ENCODE peak calls at places on chromosome 20, in nine cellular contexts. One of them, this sample, is unnamed.

GRCh38 chr20:62252342-62252966 is 14.1 kb downstream of the OSBPL2 start:
- DNase-seq in breast epithelium: no peak
- DNase-seq in pancreas: no peak
- DNase-seq in HepG2: no peak
- DNase-seq in tibial nerve: no peak
- DNase-seq in mammary epithelial cell: peak; percentile 64
- DNase-seq in adipocyte: no peak
- DNase-seq in A673: no peak
- DNase-seq in left lung: peak; percentile 31
- DNase-seq in this sample: no peak

GRCh38 chr20:48795732-48796131 is 32.1 kb downstream of the PREX1 start:
- DNase-seq in breast epithelium: no peak
- DNase-seq in pancreas: peak; percentile 22
- DNase-seq in HepG2: no peak
- DNase-seq in tibial nerve: no peak
- DNase-seq in mammary epithelial cell: no peak
- DNase-seq in adipocyte: no peak
- DNase-seq in A673: no peak
- DNase-seq in left lung: no peak
- DNase-seq in this sample: no peak

GRCh38 chr20:15446373-15446772 is 1109.0 kb upstream of the FLRT3 start:
- DNase-seq in breast epithelium: peak; percentile 51
- DNase-seq in pancreas: peak; percentile 61
- DNase-seq in HepG2: no peak
- DNase-seq in tibial nerve: no peak
- DNase-seq in mammary epithelial cell: peak; percentile 84
- DNase-seq in adipocyte: peak; percentile 53
- DNase-seq in A673: no peak
- DNase-seq in left lung: no peak
- DNase-seq in this sample: no peak

GRCh38 chr20:51542894-51543788 is 622 bp upstream of the NFATC2 start:
- DNase-seq in breast epithelium: no peak
- DNase-seq in pancreas: peak; percentile 60
- DNase-seq in HepG2: no peak
- DNase-seq in tibial nerve: no peak
- DNase-seq in mammary epithelial cell: no peak
- DNase-seq in adipocyte: no peak
- DNase-seq in A673: no peak
- DNase-seq in left lung: no peak
- DNase-seq in this sample: peak; percentile 25

GRCh38 chr20:401682-402495 is 6.2 kb upstream of the RBCK1 start:
- DNase-seq in breast epithelium: no peak
- DNase-seq in pancreas: no peak
- DNase-seq in HepG2: peak; percentile 100
- DNase-seq in tibial nerve: no peak
- DNase-seq in mammary epithelial cell: peak; percentile 100
- DNase-seq in adipocyte: peak; percentile 47
- DNase-seq in A673: no peak
- DNase-seq in left lung: no peak
- DNase-seq in this sample: peak; percentile 94

GRCh38 chr20:34427331-34427730 is 64.3 kb downstream of the ITCH start:
- DNase-seq in breast epithelium: no peak
- DNase-seq in pancreas: no peak
- DNase-seq in HepG2: no peak
- DNase-seq in tibial nerve: no peak
- DNase-seq in mammary epithelial cell: no peak
- DNase-seq in adipocyte: no peak
- DNase-seq in A673: no peak
- DNase-seq in left lung: no peak
- DNase-seq in this sample: no peak

GRCh38 chr20:56222945-56223344 is 25.6 kb upstream of the MC3R start:
- DNase-seq in breast epithelium: peak; percentile 37
- DNase-seq in pancreas: no peak
- DNase-seq in HepG2: no peak
- DNase-seq in tibial nerve: no peak
- DNase-seq in mammary epithelial cell: peak; percentile 52
- DNase-seq in adipocyte: no peak
- DNase-seq in A673: no peak
- DNase-seq in left lung: no peak
- DNase-seq in this sample: no peak

GRCh38 chr20:56859039-56859750 is 230.1 kb downstream of the TFAP2C start:
- DNase-seq in breast epithelium: peak; percentile 22
- DNase-seq in pancreas: no peak
- DNase-seq in HepG2: no peak
- DNase-seq in tibial nerve: no peak
- DNase-seq in mammary epithelial cell: no peak
- DNase-seq in adipocyte: no peak
- DNase-seq in A673: no peak
- DNase-seq in left lung: no peak
- DNase-seq in this sample: no peak

GRCh38 chr20:35398660-35399144 is 13.1 kb downstream of the UQCC1 start:
- DNase-seq in breast epithelium: no peak
- DNase-seq in pancreas: no peak
- DNase-seq in HepG2: peak; percentile 30
- DNase-seq in tibial nerve: no peak
- DNase-seq in mammary epithelial cell: no peak
- DNase-seq in adipocyte: peak; percentile 76
- DNase-seq in A673: peak; percentile 11
- DNase-seq in left lung: no peak
- DNase-seq in this sample: no peak

GRCh38 chr20:42219005-42219404 is 600.8 kb upstream of the CHD6 start:
- DNase-seq in breast epithelium: no peak
- DNase-seq in pancreas: no peak
- DNase-seq in HepG2: no peak
- DNase-seq in tibial nerve: no peak
- DNase-seq in mammary epithelial cell: no peak
- DNase-seq in adipocyte: no peak
- DNase-seq in A673: no peak
- DNase-seq in left lung: no peak
- DNase-seq in this sample: no peak

DNA sequence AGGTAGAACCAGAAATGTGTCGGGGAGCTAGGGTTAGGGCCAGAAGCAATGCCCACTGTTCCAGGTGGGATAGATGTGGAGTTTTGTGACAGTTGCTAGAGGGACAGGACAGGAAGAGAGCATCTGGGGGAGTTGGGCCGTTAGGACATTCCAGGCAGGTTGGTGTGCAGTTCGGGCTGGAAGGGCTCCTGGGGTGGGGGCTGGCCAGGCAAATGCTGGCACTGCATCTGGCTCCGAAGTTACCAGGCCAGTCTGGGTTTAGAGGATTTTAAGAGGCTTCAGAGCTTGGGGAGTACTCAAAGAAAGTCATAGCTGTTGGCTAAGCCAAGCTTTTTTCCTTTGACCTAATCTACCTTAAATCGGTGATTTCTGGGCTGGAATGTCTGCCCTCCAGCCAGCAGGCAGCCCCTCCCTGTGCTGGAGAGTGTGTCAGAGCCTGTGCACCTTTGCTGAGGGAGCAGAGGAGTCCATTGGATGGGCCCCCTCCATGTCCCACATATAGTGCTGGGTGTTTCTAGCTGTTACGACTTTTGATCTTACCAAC is 20.8 kb downstream of the PLCG1 start:
- DNase-seq in breast epithelium: no peak
- DNase-seq in pancreas: no peak
- DNase-seq in HepG2: no peak
- DNase-seq in tibial nerve: no peak
- DNase-seq in mammary epithelial cell: no peak
- DNase-seq in adipocyte: no peak
- DNase-seq in A673: no peak
- DNase-seq in left lung: no peak
- DNase-seq in this sample: no peak
- H3K4me1 ChIP-seq in breast epithelium: no peaks in the 10 kb centered on the region
- H3K4me1 ChIP-seq in pancreas: no peaks in the 10 kb centered on the region
- H3K4me1 ChIP-seq in HepG2: peaks cover 26% of the 10 kb centered on the region
- H3K4me1 ChIP-seq in tibial nerve: peaks cover 71% of the 10 kb centered on the region
- H3K4me1 ChIP-seq in mammary epithelial cell: peaks cover 31% of the 10 kb centered on the region
- H3K4me1 ChIP-seq in adipocyte: no peaks in the 10 kb centered on the region
- H3K4me1 ChIP-seq in A673: no peaks in the 10 kb centered on the region
- H3K4me1 ChIP-seq in left lung: peaks cover 11% of the 10 kb centered on the region
- H3K4me1 ChIP-seq in this sample: peaks cover 22% of the 10 kb centered on the region

DNA sequence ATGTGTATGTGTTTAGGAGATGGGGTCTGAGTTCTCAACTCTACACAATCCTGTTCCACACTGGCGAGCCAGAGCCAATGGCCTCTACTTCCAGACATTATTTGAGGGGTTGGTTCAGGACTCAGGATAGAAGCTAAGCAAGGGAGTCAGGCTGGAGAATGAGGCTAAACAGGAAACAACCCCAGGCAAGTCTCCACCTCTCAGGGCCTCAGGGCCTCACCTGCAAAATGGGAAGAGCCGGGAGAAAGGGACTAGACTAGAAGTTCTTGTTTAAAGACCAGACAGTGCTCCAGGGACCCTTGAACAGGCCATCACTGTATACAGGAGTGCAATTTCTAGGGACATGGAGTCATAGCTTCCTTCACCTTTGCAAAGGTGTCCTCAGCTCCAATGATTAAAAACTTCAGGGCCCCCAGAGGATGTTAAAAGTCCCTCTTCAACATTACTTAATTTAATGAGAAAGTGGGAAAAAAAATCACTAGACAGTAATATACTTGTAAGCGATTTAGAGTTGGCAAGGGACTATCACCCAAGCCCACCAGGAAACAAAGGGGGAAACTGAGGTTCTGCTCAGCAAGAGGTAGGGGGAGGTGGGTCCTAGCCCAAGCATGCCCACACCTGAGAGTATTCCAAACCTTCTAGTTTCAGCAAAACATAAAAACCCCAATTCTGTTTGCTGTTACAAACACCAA is 41.7 kb downstream of the ZMYND8 start:
- DNase-seq in breast epithelium: no peak
- DNase-seq in pancreas: no peak
- DNase-seq in HepG2: no peak
- DNase-seq in tibial nerve: no peak
- DNase-seq in mammary epithelial cell: no peak
- DNase-seq in adipocyte: no peak
- DNase-seq in A673: no peak
- DNase-seq in left lung: no peak
- DNase-seq in this sample: no peak
- H3K4me1 ChIP-seq in breast epithelium: peaks cover 18% of the 10 kb centered on the region
- H3K4me1 ChIP-seq in pancreas: peaks cover 29% of the 10 kb centered on the region
- H3K4me1 ChIP-seq in HepG2: peaks cover 95% of the 10 kb centered on the region
- H3K4me1 ChIP-seq in tibial nerve: peaks cover 63% of the 10 kb centered on the region
- H3K4me1 ChIP-seq in mammary epithelial cell: peaks cover 50% of the 10 kb centered on the region
- H3K4me1 ChIP-seq in adipocyte: peaks cover 69% of the 10 kb centered on the region
- H3K4me1 ChIP-seq in A673: peaks cover 49% of the 10 kb centered on the region
- H3K4me1 ChIP-seq in left lung: peaks cover 46% of the 10 kb centered on the region
- H3K4me1 ChIP-seq in this sample: peaks cover 86% of the 10 kb centered on the region

GRCh38 chr20:46361386-46361785 is 45.0 kb downstream of the ELMO2 start:
- DNase-seq in breast epithelium: no peak
- DNase-seq in pancreas: no peak
- DNase-seq in HepG2: no peak
- DNase-seq in tibial nerve: no peak
- DNase-seq in mammary epithelial cell: no peak
- DNase-seq in adipocyte: no peak
- DNase-seq in A673: no peak
- DNase-seq in left lung: no peak
- DNase-seq in this sample: no peak

GRCh38 chr20:46359233-46359751 is 47.1 kb downstream of the ELMO2 start:
- DNase-seq in breast epithelium: no peak
- DNase-seq in pancreas: no peak
- DNase-seq in HepG2: no peak
- DNase-seq in tibial nerve: no peak
- DNase-seq in mammary epithelial cell: no peak
- DNase-seq in adipocyte: no peak
- DNase-seq in A673: no peak
- DNase-seq in left lung: no peak
- DNase-seq in this sample: no peak

GRCh38 chr20:46362931-46363872 is 43.2 kb downstream of the ELMO2 start:
- DNase-seq in breast epithelium: no peak
- DNase-seq in pancreas: no peak
- DNase-seq in HepG2: no peak
- DNase-seq in tibial nerve: no peak
- DNase-seq in mammary epithelial cell: no peak
- DNase-seq in adipocyte: no peak
- DNase-seq in A673: no peak
- DNase-seq in left lung: no peak
- DNase-seq in this sample: no peak

GRCh38 chr20:46363874-46364669 is 42.3 kb downstream of the ELMO2 start:
- DNase-seq in breast epithelium: peak; percentile 84
- DNase-seq in pancreas: peak; percentile 93
- DNase-seq in HepG2: peak; percentile 96
- DNase-seq in tibial nerve: peak; percentile 69
- DNase-seq in mammary epithelial cell: peak; percentile 80
- DNase-seq in adipocyte: peak; percentile 96
- DNase-seq in A673: peak; percentile 89
- DNase-seq in left lung: peak; percentile 95
- DNase-seq in this sample: peak; percentile 97

DNA sequence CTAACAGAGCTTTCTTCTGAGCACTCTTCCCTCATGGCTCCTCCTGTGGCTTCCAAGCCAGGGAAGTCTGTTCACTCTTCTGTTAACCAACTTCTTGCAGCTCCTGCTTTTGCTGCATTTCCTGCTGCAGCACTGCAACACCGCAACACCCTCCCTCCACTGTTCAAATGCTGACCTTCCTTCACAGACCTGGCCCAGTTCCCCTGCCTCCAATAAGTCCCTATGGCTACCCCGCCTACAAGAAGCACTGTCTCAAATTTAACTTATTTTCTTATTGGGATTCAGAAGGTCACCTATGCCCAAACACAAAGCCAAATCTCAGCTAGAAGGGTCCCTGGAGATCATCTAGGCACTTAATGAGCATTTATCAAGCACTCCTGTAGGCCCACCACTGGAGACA is 44.6 kb downstream of the ELMO2 start:
- DNase-seq in breast epithelium: no peak
- DNase-seq in pancreas: no peak
- DNase-seq in HepG2: no peak
- DNase-seq in tibial nerve: no peak
- DNase-seq in mammary epithelial cell: no peak
- DNase-seq in adipocyte: no peak
- DNase-seq in A673: no peak
- DNase-seq in left lung: no peak
- DNase-seq in this sample: no peak
- H3K4me1 ChIP-seq in breast epithelium: peaks cover 8% of the 10 kb centered on the region
- H3K4me1 ChIP-seq in pancreas: peaks cover 15% of the 10 kb centered on the region
- H3K4me1 ChIP-seq in HepG2: peaks cover 31% of the 10 kb centered on the region
- H3K4me1 ChIP-seq in tibial nerve: peaks cover 91% of the 10 kb centered on the region
- H3K4me1 ChIP-seq in mammary epithelial cell: peaks cover 7% of the 10 kb centered on the region
- H3K4me1 ChIP-seq in adipocyte: peaks cover 52% of the 10 kb centered on the region
- H3K4me1 ChIP-seq in A673: peaks cover 3% of the 10 kb centered on the region
- H3K4me1 ChIP-seq in left lung: peaks cover 14% of the 10 kb centered on the region
- H3K4me1 ChIP-seq in this sample: peaks cover 16% of the 10 kb centered on the region

GRCh38 chr20:39225536-39225935 is 263.4 kb downstream of the DHX35 start:
- DNase-seq in breast epithelium: no peak
- DNase-seq in pancreas: no peak
- DNase-seq in HepG2: no peak
- DNase-seq in tibial nerve: no peak
- DNase-seq in mammary epithelial cell: no peak
- DNase-seq in adipocyte: no peak
- DNase-seq in A673: no peak
- DNase-seq in left lung: no peak
- DNase-seq in this sample: no peak

GRCh38 chr20:39216195-39216594 is 254.1 kb downstream of the DHX35 start:
- DNase-seq in breast epithelium: no peak
- DNase-seq in pancreas: no peak
- DNase-seq in HepG2: no peak
- DNase-seq in tibial nerve: no peak
- DNase-seq in mammary epithelial cell: no peak
- DNase-seq in adipocyte: no peak
- DNase-seq in A673: no peak
- DNase-seq in left lung: no peak
- DNase-seq in this sample: no peak

GRCh38 chr20:39225978-39226377 is 263.8 kb downstream of the DHX35 start:
- DNase-seq in breast epithelium: no peak
- DNase-seq in pancreas: no peak
- DNase-seq in HepG2: no peak
- DNase-seq in tibial nerve: no peak
- DNase-seq in mammary epithelial cell: no peak
- DNase-seq in adipocyte: no peak
- DNase-seq in A673: no peak
- DNase-seq in left lung: no peak
- DNase-seq in this sample: no peak

GRCh38 chr20:39222102-39222501 is 260.0 kb downstream of the DHX35 start:
- DNase-seq in breast epithelium: no peak
- DNase-seq in pancreas: no peak
- DNase-seq in HepG2: no peak
- DNase-seq in tibial nerve: no peak
- DNase-seq in mammary epithelial cell: no peak
- DNase-seq in adipocyte: no peak
- DNase-seq in A673: no peak
- DNase-seq in left lung: no peak
- DNase-seq in this sample: no peak
- H3K4me1 ChIP-seq in breast epithelium: no peaks in the 10 kb centered on the region
- H3K4me1 ChIP-seq in pancreas: no peaks in the 10 kb centered on the region
- H3K4me1 ChIP-seq in HepG2: no peaks in the 10 kb centered on the region
- H3K4me1 ChIP-seq in tibial nerve: no peaks in the 10 kb centered on the region
- H3K4me1 ChIP-seq in mammary epithelial cell: no peaks in the 10 kb centered on the region
- H3K4me1 ChIP-seq in adipocyte: peaks cover 4% of the 10 kb centered on the region
- H3K4me1 ChIP-seq in A673: no peaks in the 10 kb centered on the region
- H3K4me1 ChIP-seq in left lung: no peaks in the 10 kb centered on the region
- H3K4me1 ChIP-seq in this sample: no peaks in the 10 kb centered on the region